ENCODE peak calls at places on chromosomes 6 and 20, in five cellular contexts. One of them, this sample, is unnamed.
A peak's percentile ranks its signal among the peaks of the same experiment; 100 is the strongest.

GRCh38 chr6:123715243-123715863 is 78.6 kb upstream of the TRDN start:
- DNase-seq in RPMI7951: peak; percentile 14
- DNase-seq in non-pigmented ciliary epithelial cell: no peak
- DNase-seq in cardiac septum: no peak
- DNase-seq in activated CD4-positive, alpha-beta T cell treated with anti-CD3 and anti-CD28 coated beads for 36 hours: no peak
- DNase-seq in this sample: no peak

GRCh38 chr20:63534831-63535651 is 2.1 kb downstream of the PTK6 start:
- DNase-seq in activated CD4-positive, alpha-beta T cell treated with anti-CD3 and anti-CD28 coated beads for 36 hours: peak; percentile 34
- DNase-seq in RPMI7951: peak; percentile 57
- DNase-seq in non-pigmented ciliary epithelial cell: no peak
- DNase-seq in cardiac septum: no peak
- DNase-seq in this sample: no peak

GRCh38 chr6:168412456-168412855 is 28.5 kb upstream of the SMOC2 start:
- DNase-seq in cardiac septum: no peak
- DNase-seq in non-pigmented ciliary epithelial cell: no peak
- DNase-seq in RPMI7951: no peak
- DNase-seq in activated CD4-positive, alpha-beta T cell treated with anti-CD3 and anti-CD28 coated beads for 36 hours: no peak
- DNase-seq in this sample: no peak

GRCh38 chr6:36118550-36119107 is 11.7 kb upstream of the MAPK13 start:
- DNase-seq in cardiac septum: peak; percentile 84
- DNase-seq in RPMI7951: no peak
- DNase-seq in non-pigmented ciliary epithelial cell: no peak
- DNase-seq in activated CD4-positive, alpha-beta T cell treated with anti-CD3 and anti-CD28 coated beads for 36 hours: peak; percentile 76
- DNase-seq in this sample: peak; percentile 84

GRCh38 chr6:131067521-131067920 is 4.5 kb upstream of the EPB41L2 start:
- DNase-seq in cardiac septum: no peak
- DNase-seq in non-pigmented ciliary epithelial cell: no peak
- DNase-seq in activated CD4-positive, alpha-beta T cell treated with anti-CD3 and anti-CD28 coated beads for 36 hours: no peak
- DNase-seq in RPMI7951: no peak
- DNase-seq in this sample: no peak

GRCh38 chr6:12844284-12845223 is 128.0 kb downstream of the PHACTR1 start:
- DNase-seq in cardiac septum: no peak
- DNase-seq in activated CD4-positive, alpha-beta T cell treated with anti-CD3 and anti-CD28 coated beads for 36 hours: no peak
- DNase-seq in non-pigmented ciliary epithelial cell: no peak
- DNase-seq in RPMI7951: peak; percentile 41
- DNase-seq in this sample: no peak

GRCh38 chr6:23081701-23082100 is 512.3 kb downstream of the HDGFL1 start:
- DNase-seq in activated CD4-positive, alpha-beta T cell treated with anti-CD3 and anti-CD28 coated beads for 36 hours: no peak
- DNase-seq in cardiac septum: no peak
- DNase-seq in RPMI7951: no peak
- DNase-seq in non-pigmented ciliary epithelial cell: no peak
- DNase-seq in this sample: no peak

GRCh38 chr6:116572162-116572561 is 858 bp downstream of the RWDD1 start:
- DNase-seq in non-pigmented ciliary epithelial cell: no peak
- DNase-seq in cardiac septum: no peak
- DNase-seq in RPMI7951: peak; percentile 53
- DNase-seq in activated CD4-positive, alpha-beta T cell treated with anti-CD3 and anti-CD28 coated beads for 36 hours: peak; percentile 26
- DNase-seq in this sample: peak; percentile 16

GRCh38 chr6:132830236-132830799 is 15.9 kb downstream of the RPS12 start:
- DNase-seq in non-pigmented ciliary epithelial cell: no peak
- DNase-seq in activated CD4-positive, alpha-beta T cell treated with anti-CD3 and anti-CD28 coated beads for 36 hours: peak; percentile 8
- DNase-seq in RPMI7951: peak; percentile 21
- DNase-seq in cardiac septum: no peak
- DNase-seq in this sample: no peak

GRCh38 chr6:7138921-7139358 is 31.2 kb downstream of the RREB1 start:
- DNase-seq in cardiac septum: no peak
- DNase-seq in non-pigmented ciliary epithelial cell: no peak
- DNase-seq in RPMI7951: no peak
- DNase-seq in activated CD4-positive, alpha-beta T cell treated with anti-CD3 and anti-CD28 coated beads for 36 hours: peak; percentile 72
- DNase-seq in this sample: peak; percentile 71

GRCh38 chr6:69122407-69122773 is 487.3 kb downstream of the ADGRB3 start:
- DNase-seq in RPMI7951: no peak
- DNase-seq in non-pigmented ciliary epithelial cell: no peak
- DNase-seq in cardiac septum: no peak
- DNase-seq in activated CD4-positive, alpha-beta T cell treated with anti-CD3 and anti-CD28 coated beads for 36 hours: no peak
- DNase-seq in this sample: no peak

GRCh38 chr6:12776291-12776690 is 59.7 kb downstream of the PHACTR1 start:
- DNase-seq in activated CD4-positive, alpha-beta T cell treated with anti-CD3 and anti-CD28 coated beads for 36 hours: no peak
- DNase-seq in RPMI7951: no peak
- DNase-seq in non-pigmented ciliary epithelial cell: no peak
- DNase-seq in cardiac septum: no peak
- DNase-seq in this sample: no peak

GRCh38 chr6:124052120-124052519 is 248.5 kb downstream of the NKAIN2 start:
- DNase-seq in cardiac septum: no peak
- DNase-seq in non-pigmented ciliary epithelial cell: no peak
- DNase-seq in RPMI7951: no peak
- DNase-seq in activated CD4-positive, alpha-beta T cell treated with anti-CD3 and anti-CD28 coated beads for 36 hours: no peak
- DNase-seq in this sample: no peak

GRCh38 chr20:50516180-50516934 is 6.2 kb downstream of the PTPN1 start:
- DNase-seq in cardiac septum: no peak
- DNase-seq in activated CD4-positive, alpha-beta T cell treated with anti-CD3 and anti-CD28 coated beads for 36 hours: no peak
- DNase-seq in non-pigmented ciliary epithelial cell: no peak
- DNase-seq in RPMI7951: no peak
- DNase-seq in this sample: no peak

GRCh38 chr6:113047932-113048331 is 700.8 kb downstream of the RFPL4B start:
- DNase-seq in cardiac septum: no peak
- DNase-seq in activated CD4-positive, alpha-beta T cell treated with anti-CD3 and anti-CD28 coated beads for 36 hours: no peak
- DNase-seq in non-pigmented ciliary epithelial cell: no peak
- DNase-seq in RPMI7951: peak; percentile 55
- DNase-seq in this sample: no peak

GRCh38 chr20:52190437-52191131 is 995 bp downstream of the ZFP64 start:
- DNase-seq in RPMI7951: peak; percentile 58
- DNase-seq in non-pigmented ciliary epithelial cell: no peak
- DNase-seq in activated CD4-positive, alpha-beta T cell treated with anti-CD3 and anti-CD28 coated beads for 36 hours: peak; percentile 63
- DNase-seq in cardiac septum: no peak
- DNase-seq in this sample: peak; percentile 53

GRCh38 chr6:167129159-167129558 is 6.3 kb downstream of the CCR6 start:
- DNase-seq in cardiac septum: no peak
- DNase-seq in non-pigmented ciliary epithelial cell: no peak
- DNase-seq in RPMI7951: no peak
- DNase-seq in activated CD4-positive, alpha-beta T cell treated with anti-CD3 and anti-CD28 coated beads for 36 hours: no peak
- DNase-seq in this sample: peak; percentile 10

GRCh38 chr6:64580346-64580745 is 944.7 kb downstream of the PHF3 start:
- DNase-seq in activated CD4-positive, alpha-beta T cell treated with anti-CD3 and anti-CD28 coated beads for 36 hours: no peak
- DNase-seq in cardiac septum: no peak
- DNase-seq in RPMI7951: no peak
- DNase-seq in non-pigmented ciliary epithelial cell: peak; percentile 45
- DNase-seq in this sample: no peak

GRCh38 chr20:33531047-33531877 is 41.4 kb downstream of the CBFA2T2 start:
- DNase-seq in activated CD4-positive, alpha-beta T cell treated with anti-CD3 and anti-CD28 coated beads for 36 hours: no peak
- DNase-seq in non-pigmented ciliary epithelial cell: no peak
- DNase-seq in RPMI7951: peak; percentile 51
- DNase-seq in cardiac septum: no peak
- DNase-seq in this sample: no peak

GRCh38 chr6:117840541-117840983 is 66.5 kb upstream of the SLC35F1 start:
- DNase-seq in RPMI7951: peak; percentile 42
- DNase-seq in cardiac septum: no peak
- DNase-seq in non-pigmented ciliary epithelial cell: peak; percentile 8
- DNase-seq in activated CD4-positive, alpha-beta T cell treated with anti-CD3 and anti-CD28 coated beads for 36 hours: no peak
- DNase-seq in this sample: no peak

GRCh38 chr20:9999660-10000059 is 35.1 kb upstream of the ANKEF1 start:
- DNase-seq in RPMI7951: peak; percentile 43
- DNase-seq in cardiac septum: no peak
- DNase-seq in non-pigmented ciliary epithelial cell: no peak
- DNase-seq in activated CD4-positive, alpha-beta T cell treated with anti-CD3 and anti-CD28 coated beads for 36 hours: no peak
- DNase-seq in this sample: no peak